ENCODE peak calls at places on chromosome 21, in five cellular contexts. G is stimulated activated naive CD8-positive, alpha-beta T cell treated with anti-CD3 and anti-CD28 coated beads, Interleukin-15, Interleukin-2, amounts not matched to agents 100 U/mL and 50 U/mL, for 24 hours; B is hypothalamus; Y is fibroblast of pulmonary artery; O is ureter. D is an unnamed sample.

GRCh38 chr21:34351786-34352241 is 12.0 kb upstream of the KCNE2 start:
- DNase-seq in G (peak), B (peak), Y (peak), O (peak), D (no peak)

GRCh38 chr21:43034826-43035225 is 40.8 kb downstream of the CBS start:
- DNase-seq in G (no peak), B (no peak), Y (no peak), O (no peak), D (no peak)

GRCh38 chr21:36186506-36187399 is 30.1 kb downstream of the DOP1B start:
- DNase-seq in G (no peak), B (no peak), Y (no peak), O (no peak), D (no peak)

GRCh38 chr21:29332461-29333354 is 34.0 kb downstream of the BACH1 start:
- DNase-seq in G (no peak), B (no peak), Y (peak), O (no peak), D (no peak)

GRCh38 chr21:41976611-41977010 is 22.8 kb upstream of the C2CD2 start:
- DNase-seq in G (no peak), B (no peak), Y (no peak), O (peak), D (no peak)

GRCh38 chr21:31873696-31874599 is 1.1 kb downstream of the HUNK start:
- DNase-seq in G (peak), B (peak), Y (no peak), O (peak), D (no peak)

GRCh38 chr21:42819861-42820512 is 59.4 kb downstream of the WDR4 start:
- DNase-seq in G (no peak), B (no peak), Y (no peak), O (no peak), D (no peak)

GRCh38 chr21:44539031-44539430 is 964 bp downstream of the KRTAP10-1 start:
- DNase-seq in G (no peak), B (no peak), Y (no peak), O (no peak), D (no peak)

GRCh38 chr21:36861595-36861883 is 104.9 kb downstream of the HLCS start:
- DNase-seq in G (no peak), B (no peak), Y (no peak), O (no peak), D (no peak)

GRCh38 chr21:30831194-30831765 is 1.7 kb upstream of the KRTAP7-1 start:
- DNase-seq in G (peak), B (no peak), Y (peak), O (no peak), D (no peak)

GRCh38 chr21:39164523-39164922 is 18.7 kb downstream of the PSMG1 start:
- DNase-seq in G (no peak), B (no peak), Y (no peak), O (no peak), D (no peak)

GRCh38 chr21:42513151-42513984 is at the start of gene SLC37A1:
- DNase-seq in G (peak), B (no peak), Y (no peak), O (peak), D (no peak)

GRCh38 chr21:42242611-42243010 is 23.7 kb downstream of the ABCG1 start:
- DNase-seq in G (no peak), B (no peak), Y (no peak), O (no peak), D (no peak)

GRCh38 chr21:33451634-33452071 is 28.1 kb downstream of the TMEM50B start:
- DNase-seq in G (no peak), B (no peak), Y (no peak), O (no peak), D (no peak)

GRCh38 chr21:44350773-44351481 is 2.5 kb upstream of the TRPM2 start:
- DNase-seq in G (no peak), B (no peak), Y (no peak), O (no peak), D (no peak)

GRCh38 chr21:34679056-34679455 is 10.3 kb downstream of the CLIC6 start:
- DNase-seq in G (no peak), B (no peak), Y (no peak), O (no peak), D (no peak)

GRCh38 chr21:41777934-41778815 is 11.3 kb upstream of the RIPK4 start:
- DNase-seq in G (peak), B (peak), Y (peak), O (peak), D (peak)

GRCh38 chr21:38956006-38956405 is 150.3 kb downstream of the ETS2 start:
- DNase-seq in G (no peak), B (no peak), Y (no peak), O (no peak), D (no peak)